ENCODE peak calls at places on chromosomes 2 and 18, in seven cellular contexts. A is AG04449, C is NCI-H226, B is SW480, V is fibroblast of villous mesenchyme, Z is amygdala, J is HT1080. U is an unnamed sample.

GRCh38 chr2:101697794-101698418 is 399 bp downstream of the MAP4K4 start:
- DNase-seq in Z (no peak), A (no peak), C (no peak), B (peak), V (no peak), J (no peak), U (no peak)

GRCh38 chr2:119252186-119253113 is 28.8 kb downstream of the STEAP3 start:
- DNase-seq in C (peak), B (peak), Z (no peak), V (peak), J (peak), A (peak), U (peak)

GRCh38 chr2:68931799-68932198 is 20.9 kb downstream of the GKN2 start:
- DNase-seq in B (no peak), J (no peak), Z (no peak), V (peak), C (no peak), A (peak), U (no peak)

GRCh38 chr18:62784966-62785413 is 69.6 kb downstream of the PHLPP1 start:
- DNase-seq in V (peak), B (no peak), Z (no peak), C (peak), J (peak), A (peak), U (no peak)

GRCh38 chr2:160394153-160394552 is 99.5 kb downstream of the RBMS1 start:
- DNase-seq in C (no peak), V (no peak), A (no peak), Z (no peak), J (no peak), B (no peak), U (no peak)

GRCh38 chr2:182077451-182078142 is 91.9 kb downstream of the PPP1R1C start:
- DNase-seq in C (peak), B (peak), A (peak), V (peak), J (peak), Z (no peak), U (peak)

GRCh38 chr2:207847807-207848544 is 78.3 kb upstream of the FZD5 start:
- DNase-seq in J (peak), B (peak), A (peak), Z (no peak), V (no peak), C (peak), U (peak)

GRCh38 chr2:69436594-69436936 is 670 bp downstream of the NFU1 start:
- DNase-seq in A (no peak), B (peak), Z (no peak), V (no peak), C (no peak), J (no peak), U (peak)

GRCh38 chr18:31819106-31819924 is 58.6 kb upstream of the SLC25A52 start:
- DNase-seq in Z (no peak), C (peak), V (peak), J (peak), A (peak), B (peak), U (peak)